ENCODE peak calls at places on chromosomes 6 and 20, in ten cellular contexts. One of them, this sample, is unnamed.

GRCh38 chr6:32941412-32941784 is 570 bp upstream of the HLA-DMB start:
- DNase-seq in suprapubic skin: no peak
- DNase-seq in stomach: no peak
- DNase-seq in tibial nerve: no peak
- DNase-seq in sigmoid colon: no peak
- DNase-seq in ovary: no peak
- DNase-seq in A549: no peak
- DNase-seq in esophagus muscularis mucosa: no peak
- DNase-seq in SK-N-SH: no peak
- DNase-seq in K562: no peak
- DNase-seq in this sample: peak

GRCh38 chr6:21341910-21342309 is 251.6 kb upstream of the SOX4 start:
- DNase-seq in suprapubic skin: no peak
- DNase-seq in stomach: no peak
- DNase-seq in tibial nerve: no peak
- DNase-seq in sigmoid colon: no peak
- DNase-seq in ovary: no peak
- DNase-seq in A549: no peak
- DNase-seq in esophagus muscularis mucosa: no peak
- DNase-seq in SK-N-SH: no peak
- DNase-seq in K562: no peak
- DNase-seq in this sample: no peak

GRCh38 chr20:54140927-54141566 is 32.7 kb downstream of the CYP24A1 start:
- DNase-seq in suprapubic skin: no peak
- DNase-seq in stomach: no peak
- DNase-seq in tibial nerve: no peak
- DNase-seq in sigmoid colon: no peak
- DNase-seq in ovary: no peak
- DNase-seq in A549: no peak
- DNase-seq in esophagus muscularis mucosa: no peak
- DNase-seq in SK-N-SH: no peak
- DNase-seq in K562: no peak
- DNase-seq in this sample: no peak

GRCh38 chr6:5995705-5996686 is 10.7 kb downstream of the NRN1 start:
- DNase-seq in suprapubic skin: peak
- DNase-seq in stomach: no peak
- DNase-seq in tibial nerve: peak
- DNase-seq in sigmoid colon: peak
- DNase-seq in ovary: peak
- DNase-seq in A549: no peak
- DNase-seq in esophagus muscularis mucosa: peak
- DNase-seq in SK-N-SH: peak
- DNase-seq in K562: peak
- DNase-seq in this sample: peak

GRCh38 chr6:106486236-106486635 is 125.7 kb downstream of the CRYBG1 start:
- DNase-seq in suprapubic skin: no peak
- DNase-seq in stomach: no peak
- DNase-seq in tibial nerve: no peak
- DNase-seq in sigmoid colon: no peak
- DNase-seq in ovary: no peak
- DNase-seq in A549: no peak
- DNase-seq in esophagus muscularis mucosa: no peak
- DNase-seq in SK-N-SH: no peak
- DNase-seq in K562: no peak
- DNase-seq in this sample: no peak

GRCh38 chr20:6026051-6026450 is 27.8 kb downstream of the LRRN4 start:
- DNase-seq in suprapubic skin: no peak
- DNase-seq in stomach: no peak
- DNase-seq in tibial nerve: no peak
- DNase-seq in sigmoid colon: no peak
- DNase-seq in ovary: no peak
- DNase-seq in A549: no peak
- DNase-seq in esophagus muscularis mucosa: no peak
- DNase-seq in SK-N-SH: no peak
- DNase-seq in K562: no peak
- DNase-seq in this sample: no peak

GRCh38 chr6:19719691-19720127 is 117.5 kb upstream of the ID4 start:
- DNase-seq in suprapubic skin: no peak
- DNase-seq in stomach: no peak
- DNase-seq in tibial nerve: no peak
- DNase-seq in sigmoid colon: no peak
- DNase-seq in ovary: no peak
- DNase-seq in A549: no peak
- DNase-seq in esophagus muscularis mucosa: no peak
- DNase-seq in SK-N-SH: peak
- DNase-seq in K562: no peak
- DNase-seq in this sample: no peak

GRCh38 chr6:111552241-111552744 is 53.4 kb downstream of the TRAF3IP2 start:
- DNase-seq in suprapubic skin: no peak
- DNase-seq in stomach: peak
- DNase-seq in tibial nerve: peak
- DNase-seq in sigmoid colon: peak
- DNase-seq in ovary: peak
- DNase-seq in A549: no peak
- DNase-seq in esophagus muscularis mucosa: peak
- DNase-seq in SK-N-SH: peak
- DNase-seq in K562: no peak
- DNase-seq in this sample: peak

GRCh38 chr6:30705620-30706019 is 11.5 kb downstream of the MDC1 start:
- DNase-seq in suprapubic skin: no peak
- DNase-seq in stomach: no peak
- DNase-seq in tibial nerve: no peak
- DNase-seq in sigmoid colon: no peak
- DNase-seq in ovary: no peak
- DNase-seq in A549: no peak
- DNase-seq in esophagus muscularis mucosa: no peak
- DNase-seq in SK-N-SH: no peak
- DNase-seq in K562: no peak
- DNase-seq in this sample: no peak

GRCh38 chr20:4086771-4087677 is 71.7 kb upstream of the RNF24 start:
- DNase-seq in suprapubic skin: no peak
- DNase-seq in stomach: no peak
- DNase-seq in tibial nerve: no peak
- DNase-seq in sigmoid colon: no peak
- DNase-seq in ovary: no peak
- DNase-seq in A549: no peak
- DNase-seq in esophagus muscularis mucosa: no peak
- DNase-seq in SK-N-SH: no peak
- DNase-seq in K562: no peak
- DNase-seq in this sample: no peak

GRCh38 chr20:1325173-1326030 is 3.5 kb downstream of the SDCBP2 start:
- DNase-seq in suprapubic skin: peak
- DNase-seq in stomach: peak
- DNase-seq in tibial nerve: peak
- DNase-seq in sigmoid colon: peak
- DNase-seq in ovary: peak
- DNase-seq in A549: peak
- DNase-seq in esophagus muscularis mucosa: peak
- DNase-seq in SK-N-SH: peak
- DNase-seq in K562: peak
- DNase-seq in this sample: peak

GRCh38 chr20:3175270-3175669 is 1.9 kb upstream of the LZTS3 start:
- DNase-seq in suprapubic skin: no peak
- DNase-seq in stomach: no peak
- DNase-seq in tibial nerve: no peak
- DNase-seq in sigmoid colon: no peak
- DNase-seq in ovary: no peak
- DNase-seq in A549: no peak
- DNase-seq in esophagus muscularis mucosa: no peak
- DNase-seq in SK-N-SH: no peak
- DNase-seq in K562: no peak
- DNase-seq in this sample: no peak

GRCh38 chr6:55490871-55491270 is 88.1 kb downstream of the HMGCLL1 start:
- DNase-seq in suprapubic skin: no peak
- DNase-seq in stomach: no peak
- DNase-seq in tibial nerve: no peak
- DNase-seq in sigmoid colon: no peak
- DNase-seq in ovary: no peak
- DNase-seq in A549: no peak
- DNase-seq in esophagus muscularis mucosa: no peak
- DNase-seq in SK-N-SH: no peak
- DNase-seq in K562: no peak
- DNase-seq in this sample: no peak

GRCh38 chr6:33711140-33712129 is at the start of gene UQCC2:
- DNase-seq in suprapubic skin: peak
- DNase-seq in stomach: peak
- DNase-seq in tibial nerve: peak
- DNase-seq in sigmoid colon: peak
- DNase-seq in ovary: peak
- DNase-seq in A549: peak
- DNase-seq in esophagus muscularis mucosa: peak
- DNase-seq in SK-N-SH: peak
- DNase-seq in K562: peak
- DNase-seq in this sample: peak

GRCh38 chr20:9966966-9967365 is 67.8 kb upstream of the ANKEF1 start:
- DNase-seq in suprapubic skin: no peak
- DNase-seq in stomach: no peak
- DNase-seq in tibial nerve: no peak
- DNase-seq in sigmoid colon: no peak
- DNase-seq in ovary: no peak
- DNase-seq in A549: peak
- DNase-seq in esophagus muscularis mucosa: no peak
- DNase-seq in SK-N-SH: peak
- DNase-seq in K562: no peak
- DNase-seq in this sample: no peak

GRCh38 chr6:107314644-107315043 is 144.7 kb downstream of the PDSS2 start:
- DNase-seq in suprapubic skin: no peak
- DNase-seq in stomach: no peak
- DNase-seq in tibial nerve: no peak
- DNase-seq in sigmoid colon: no peak
- DNase-seq in ovary: no peak
- DNase-seq in A549: no peak
- DNase-seq in esophagus muscularis mucosa: no peak
- DNase-seq in SK-N-SH: no peak
- DNase-seq in K562: no peak
- DNase-seq in this sample: no peak

GRCh38 chr6:119207973-119208725 is 129.7 kb upstream of the FAM184A start:
- DNase-seq in suprapubic skin: no peak
- DNase-seq in stomach: no peak
- DNase-seq in tibial nerve: no peak
- DNase-seq in sigmoid colon: no peak
- DNase-seq in ovary: no peak
- DNase-seq in A549: no peak
- DNase-seq in esophagus muscularis mucosa: no peak
- DNase-seq in SK-N-SH: no peak
- DNase-seq in K562: no peak
- DNase-seq in this sample: no peak
- TF ChIP-seq EP300 in suprapubic skin: no peak
- TF ChIP-seq EP300 in stomach: no peak
- TF ChIP-seq EP300 in tibial nerve: no peak
- TF ChIP-seq EP300 in sigmoid colon: no peak
- TF ChIP-seq EP300 in ovary: no peak
- TF ChIP-seq EP300 in A549: no peak
- TF ChIP-seq EP300 in esophagus muscularis mucosa: no peak
- TF ChIP-seq EP300 in SK-N-SH: no peak
- TF ChIP-seq EP300 in K562: no peak
- TF ChIP-seq EP300 in this sample: no peak

DNA sequence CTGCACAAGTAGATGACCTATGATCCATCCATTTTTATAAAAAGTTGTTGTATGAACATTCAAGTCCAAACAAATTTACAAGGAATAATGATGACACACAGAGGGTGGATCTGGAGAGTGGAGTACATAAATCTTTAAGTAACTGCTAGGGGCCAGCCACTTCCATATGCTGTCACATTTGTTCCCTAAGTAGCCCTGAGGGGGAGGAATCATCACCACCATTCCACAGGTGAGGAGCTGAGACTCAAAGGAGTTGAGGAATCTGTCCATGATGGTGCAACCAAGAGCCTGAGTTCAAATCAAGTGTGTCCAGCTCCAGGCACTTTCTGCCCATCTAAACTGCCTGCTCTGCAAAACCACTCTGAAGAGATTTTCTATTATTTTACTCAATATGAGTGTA is 132.1 kb downstream of the AIG1 start:
- DNase-seq in suprapubic skin: no peak
- DNase-seq in stomach: no peak
- DNase-seq in tibial nerve: no peak
- DNase-seq in sigmoid colon: no peak
- DNase-seq in ovary: no peak
- DNase-seq in A549: no peak
- DNase-seq in esophagus muscularis mucosa: no peak
- DNase-seq in SK-N-SH: no peak
- DNase-seq in K562: no peak
- DNase-seq in this sample: no peak
- TF ChIP-seq EP300 in suprapubic skin: no peak
- TF ChIP-seq EP300 in stomach: no peak
- TF ChIP-seq EP300 in tibial nerve: no peak
- TF ChIP-seq EP300 in sigmoid colon: no peak
- TF ChIP-seq EP300 in ovary: no peak
- TF ChIP-seq EP300 in A549: no peak
- TF ChIP-seq EP300 in esophagus muscularis mucosa: no peak
- TF ChIP-seq EP300 in SK-N-SH: no peak
- TF ChIP-seq EP300 in K562: no peak
- TF ChIP-seq EP300 in this sample: no peak

DNA sequence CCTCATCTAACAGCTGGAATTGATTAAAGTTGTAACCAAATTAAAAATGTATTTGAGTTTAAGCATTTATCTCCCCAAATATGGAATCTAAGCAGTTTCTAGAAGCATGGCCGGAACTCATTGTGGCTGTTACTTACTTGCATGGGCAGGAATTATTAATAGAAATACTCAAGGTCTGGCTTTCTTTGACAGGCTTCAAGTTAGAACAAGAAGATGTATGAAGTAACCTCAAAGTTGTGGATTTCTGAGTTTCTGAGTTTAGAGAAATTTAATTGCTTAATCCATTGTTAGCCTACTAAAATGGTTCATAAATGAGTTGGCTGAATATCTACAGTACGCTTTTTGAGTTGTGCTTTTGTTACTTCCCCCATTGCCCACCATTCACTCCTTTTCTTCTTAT is 7.7 kb downstream of the CARMIL1 start:
- DNase-seq in suprapubic skin: no peak
- DNase-seq in stomach: no peak
- DNase-seq in tibial nerve: no peak
- DNase-seq in sigmoid colon: no peak
- DNase-seq in ovary: no peak
- DNase-seq in A549: no peak
- DNase-seq in esophagus muscularis mucosa: no peak
- DNase-seq in SK-N-SH: no peak
- DNase-seq in K562: no peak
- DNase-seq in this sample: no peak
- TF ChIP-seq EP300 in suprapubic skin: no peak
- TF ChIP-seq EP300 in stomach: no peak
- TF ChIP-seq EP300 in tibial nerve: no peak
- TF ChIP-seq EP300 in sigmoid colon: no peak
- TF ChIP-seq EP300 in ovary: no peak
- TF ChIP-seq EP300 in A549: no peak
- TF ChIP-seq EP300 in esophagus muscularis mucosa: no peak
- TF ChIP-seq EP300 in SK-N-SH: no peak
- TF ChIP-seq EP300 in K562: no peak
- TF ChIP-seq EP300 in this sample: no peak

DNA sequence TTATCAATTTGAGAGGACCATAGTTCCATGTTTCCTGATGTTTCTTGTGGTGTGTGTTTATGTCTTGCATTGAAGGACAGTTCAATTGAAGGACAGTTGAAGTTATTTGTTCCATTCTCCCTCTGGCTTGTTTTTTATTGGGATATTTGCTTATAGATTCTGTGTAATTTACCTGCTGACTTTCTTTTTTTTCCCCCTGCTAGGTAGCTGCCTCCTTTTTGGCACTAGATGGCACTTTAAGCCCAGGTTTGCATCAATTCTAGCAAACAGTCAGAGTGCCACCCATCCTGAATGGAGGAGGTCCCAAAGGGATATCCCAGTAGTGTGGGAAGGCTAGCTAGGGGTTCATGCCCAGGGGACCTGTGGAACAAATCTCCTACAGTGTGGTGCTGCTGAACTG is 78.1 kb downstream of the CFAP61 start:
- DNase-seq in suprapubic skin: no peak
- DNase-seq in stomach: no peak
- DNase-seq in tibial nerve: no peak
- DNase-seq in sigmoid colon: no peak
- DNase-seq in ovary: no peak
- DNase-seq in A549: no peak
- DNase-seq in esophagus muscularis mucosa: no peak
- DNase-seq in SK-N-SH: no peak
- DNase-seq in K562: no peak
- DNase-seq in this sample: no peak
- TF ChIP-seq EP300 in suprapubic skin: no peak
- TF ChIP-seq EP300 in stomach: no peak
- TF ChIP-seq EP300 in tibial nerve: no peak
- TF ChIP-seq EP300 in sigmoid colon: no peak
- TF ChIP-seq EP300 in ovary: no peak
- TF ChIP-seq EP300 in A549: no peak
- TF ChIP-seq EP300 in esophagus muscularis mucosa: no peak
- TF ChIP-seq EP300 in SK-N-SH: no peak
- TF ChIP-seq EP300 in K562: no peak
- TF ChIP-seq EP300 in this sample: no peak